ENCODE peak calls at places on chromosomes 12 and 14, in six cellular contexts. I, E, Z, O, M and D are unnamed samples.

GRCh38 chr12:121017966-121018491 is 1.7 kb upstream of the C12orf43 start:
- DNase-seq in I (peak; percentile 13), E (no peak), Z (no peak), O (no peak), M (no peak), D (no peak)

GRCh38 chr12:22318122-22318737 is 16.3 kb downstream of the ST8SIA1 start:
- DNase-seq in I (no peak), E (no peak), Z (no peak), O (no peak), M (no peak), D (no peak)

GRCh38 chr12:51025182-51025747 is 919 bp downstream of the SLC11A2 start:
- DNase-seq in I (no peak), E (no peak), Z (no peak), O (no peak), M (no peak), D (no peak)

GRCh38 chr12:125187780-125188741 is 122.8 kb downstream of the AACS start:
- DNase-seq in I (no peak), E (no peak), Z (no peak), O (no peak), M (no peak), D (no peak)

GRCh38 chr12:131862084-131862441 is 32.4 kb upstream of the ULK1 start:
- DNase-seq in I (no peak), E (no peak), Z (no peak), O (no peak), M (no peak), D (no peak)

GRCh38 chr12:47949441-47950341 is 13.7 kb upstream of the TMEM106C start:
- DNase-seq in I (peak; percentile 67), E (peak; percentile 66), Z (no peak), O (peak; percentile 57), M (peak; percentile 9), D (peak; percentile 91)

GRCh38 chr14:61174395-61175386 is 106.4 kb downstream of the TMEM30B start:
- DNase-seq in I (no peak), E (no peak), Z (no peak), O (no peak), M (no peak), D (no peak)

GRCh38 chr14:54220697-54221431 is 175.9 kb upstream of the CDKN3 start:
- DNase-seq in I (no peak), E (no peak), Z (no peak), O (no peak), M (no peak), D (no peak)

GRCh38 chr12:51976376-51977160 is 25.1 kb downstream of the ACVR1B start:
- DNase-seq in I (no peak), E (no peak), Z (no peak), O (no peak), M (no peak), D (no peak)

GRCh38 chr14:47155395-47155794 is 503.8 kb upstream of the RPL10L start:
- DNase-seq in I (no peak), E (no peak), Z (no peak), O (no peak), M (no peak), D (no peak)

GRCh38 chr12:38162013-38162412 is 154.6 kb upstream of the ALG10B start:
- DNase-seq in I (no peak), E (no peak), Z (peak; percentile 68), O (no peak), M (no peak), D (peak; percentile 84)

GRCh38 chr12:56128669-56129209 is 672 bp downstream of the ESYT1 start:
- DNase-seq in I (peak; percentile 40), E (no peak), Z (no peak), O (no peak), M (no peak), D (no peak)

GRCh38 chr12:11653215-11653753 is 3.8 kb downstream of the ETV6 start:
- DNase-seq in I (no peak), E (no peak), Z (no peak), O (no peak), M (no peak), D (no peak)

GRCh38 chr12:954736-955135 is 5.2 kb upstream of the RAD52 start:
- DNase-seq in I (no peak), E (no peak), Z (no peak), O (no peak), M (no peak), D (no peak)

GRCh38 chr12:110966081-110966760 is 45.8 kb upstream of the MYL2 start:
- DNase-seq in I (no peak), E (no peak), Z (no peak), O (no peak), M (no peak), D (peak; percentile 60)

GRCh38 chr14:93044601-93045000 is 71.1 kb downstream of the ITPK1 start:
- DNase-seq in I (no peak), E (no peak), Z (no peak), O (no peak), M (no peak), D (no peak)

GRCh38 chr14:106831322-106831720 is 1304.9 kb downstream of the TMEM121 start:
- DNase-seq in I (no peak), E (no peak), Z (peak; percentile 10), O (no peak), M (no peak), D (peak; percentile 86)

GRCh38 chr14:33848706-33849454 is 102.0 kb downstream of the EGLN3 start:
- DNase-seq in I (peak; percentile 51), E (peak; percentile 79), Z (peak; percentile 89), O (no peak), M (no peak), D (no peak)

GRCh38 chr12:65119063-65119462 is 2.0 kb downstream of the WIF1 start:
- DNase-seq in I (no peak), E (no peak), Z (no peak), O (no peak), M (no peak), D (no peak)

GRCh38 chr12:65121956-65122469 is 908 bp upstream of the WIF1 start:
- DNase-seq in I (no peak), E (no peak), Z (no peak), O (no peak), M (no peak), D (no peak)

GRCh38 chr12:65123435-65124063 is 2.4 kb upstream of the WIF1 start:
- DNase-seq in I (no peak), E (no peak), Z (no peak), O (peak; percentile 5), M (no peak), D (no peak)

GRCh38 chr12:65122661-65123060 is 1.6 kb upstream of the WIF1 start:
- DNase-seq in I (no peak), E (no peak), Z (no peak), O (no peak), M (no peak), D (no peak)

DNA sequence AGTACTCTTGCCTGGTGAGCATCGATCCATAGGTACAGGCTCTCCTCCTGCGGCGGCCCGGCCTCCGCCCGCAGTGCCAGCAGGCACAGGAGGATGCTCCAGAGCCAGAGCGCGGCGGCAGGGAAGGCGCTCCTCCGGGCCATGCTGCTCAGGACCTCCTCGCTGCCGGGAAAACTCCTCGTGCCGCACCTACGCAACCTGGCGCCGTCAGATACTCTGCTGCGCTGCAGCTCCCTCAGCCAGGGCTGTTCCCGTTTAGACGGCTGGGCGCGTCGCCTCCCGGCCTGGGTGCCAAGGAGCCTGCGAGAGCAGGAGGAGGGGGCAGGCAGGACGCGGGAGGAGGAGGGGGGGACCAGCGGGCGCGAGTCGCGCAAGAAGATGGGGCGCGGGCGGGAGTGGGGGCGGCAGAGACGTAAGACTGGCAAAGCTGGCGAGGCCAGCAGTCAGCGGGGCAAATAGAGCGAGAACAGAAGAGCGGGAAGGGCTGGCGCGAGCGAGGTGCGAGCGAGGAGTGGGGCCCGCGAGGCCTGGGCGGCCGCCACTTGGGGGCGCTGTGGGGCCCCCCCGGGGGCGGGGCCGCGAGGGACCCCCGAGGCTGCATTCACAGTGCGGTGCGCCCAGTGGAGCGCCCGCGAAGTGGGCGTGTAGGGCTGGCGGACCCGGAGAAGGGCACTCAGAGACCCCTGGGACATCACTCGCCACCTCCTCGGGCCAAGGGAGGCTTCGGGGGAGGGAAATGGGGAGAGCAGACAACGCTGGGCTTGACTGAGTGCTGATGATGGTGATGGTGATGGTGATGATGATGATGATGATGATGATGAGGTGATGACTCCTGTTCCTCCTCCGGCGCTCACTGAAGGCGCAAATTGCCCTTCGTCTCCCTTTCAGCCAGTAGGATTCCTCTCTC is at the start of gene WIF1:
- DNase-seq in I (peak; percentile 18), E (peak; percentile 14), Z (no peak), O (no peak), M (no peak), D (no peak)
- TF ChIP-seq CTCF in I (no peak), E (peak; percentile 52), Z (peak; percentile 8), O (peak; percentile 11), M (peak; percentile 13), D (peak; percentile 43)

GRCh38 chr14:59630281-59630963 is 53.8 kb upstream of the CCDC175 start:
- DNase-seq in I (no peak), E (peak; percentile 24), Z (no peak), O (no peak), M (peak; percentile 41), D (no peak)

GRCh38 chr14:59634617-59635016 is 58.0 kb upstream of the CCDC175 start:
- DNase-seq in I (no peak), E (no peak), Z (no peak), O (no peak), M (no peak), D (no peak)

GRCh38 chr14:59632381-59632780 is 55.8 kb upstream of the CCDC175 start:
- DNase-seq in I (no peak), E (no peak), Z (no peak), O (no peak), M (no peak), D (no peak)

GRCh38 chr14:59629384-59630158 is 53.0 kb upstream of the CCDC175 start:
- DNase-seq in I (no peak), E (no peak), Z (no peak), O (no peak), M (no peak), D (no peak)

GRCh38 chr14:59631237-59631636 is 54.6 kb upstream of the CCDC175 start:
- DNase-seq in I (no peak), E (no peak), Z (no peak), O (no peak), M (no peak), D (no peak)
- TF ChIP-seq CTCF in I (no peak), E (peak; percentile 39), Z (no peak), O (no peak), M (no peak), D (peak; percentile 26)

DNA sequence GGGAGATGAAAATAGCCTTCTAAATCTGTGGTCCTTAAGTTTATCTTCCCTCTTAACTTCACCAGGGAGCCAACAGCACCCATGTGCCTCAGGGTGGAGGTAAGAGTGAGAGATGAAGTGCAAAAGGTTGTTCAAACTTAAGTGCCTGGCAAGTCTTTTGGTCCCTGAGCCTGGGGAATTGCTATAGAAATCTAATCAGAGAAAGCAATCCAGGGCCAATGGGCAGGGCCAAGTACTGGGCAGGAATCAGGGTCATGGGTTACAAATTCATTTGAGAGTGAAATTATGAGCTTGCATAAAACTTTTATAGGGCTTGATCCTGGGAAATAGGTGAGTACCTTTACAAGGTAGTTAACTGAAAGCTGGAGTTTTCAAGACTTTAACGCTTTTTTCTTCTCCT is 59.1 kb downstream of the ARF6 start:
- DNase-seq in I (no peak), E (no peak), Z (no peak), O (no peak), M (no peak), D (no peak)
- TF ChIP-seq CTCF in I (no peak), E (no peak), Z (no peak), O (no peak), M (no peak), D (no peak)

DNA sequence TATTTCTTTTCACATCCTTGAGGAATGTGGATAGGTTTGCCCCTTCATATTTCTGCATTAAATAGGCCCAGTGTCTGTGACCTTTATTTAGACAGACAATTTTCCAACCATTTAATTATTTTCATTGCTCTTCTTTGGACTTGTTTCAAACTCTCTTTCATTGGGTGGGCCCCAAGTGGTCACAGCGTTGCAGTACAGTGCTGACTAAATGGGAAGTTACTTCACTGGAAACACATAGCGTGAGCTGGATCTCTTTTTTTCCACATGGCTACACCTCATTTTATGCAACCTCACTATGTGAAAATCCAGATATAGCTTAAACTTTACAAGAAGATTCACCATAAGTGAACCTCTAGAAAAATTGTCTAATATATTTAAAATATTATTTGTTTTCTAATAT is 438.9 kb downstream of the ADAMTS20 start:
- DNase-seq in I (no peak), E (no peak), Z (no peak), O (peak; percentile 15), M (no peak), D (no peak)
- TF ChIP-seq CTCF in I (no peak), E (peak; percentile 33), Z (no peak), O (peak; percentile 13), M (no peak), D (no peak)